ENCODE peak calls at places on chromosomes 13 and 19, in eight cellular contexts. B is IMR-90; F is NCI-H1417; P is adrenal gland; L is stimulated activated naive CD8-positive, alpha-beta T cell treated with anti-CD3 and anti-CD28 coated beads, Interleukin-15, amount 100 ng/mL, for 72 hours; U is brain microvascular endothelial cell; R is EH; X is activated CD4-positive, alpha-beta T cell treated with anti-CD3 and anti-CD28 coated beads, Interleukin-2, amount 50 U/mL, for 48 hours. V is an unnamed sample.

GRCh38 chr19:47111081-47111589 is 2.4 kb downstream of the ZC3H4 start:
- DNase-seq in B (no peak), F (peak; percentile 27), P (no peak), L (peak; percentile 50), U (no peak), R (peak; percentile 24), X (peak; percentile 55), V (no peak)

GRCh38 chr13:31056650-31057275 is 104.9 kb downstream of the HSPH1 start:
- DNase-seq in B (peak; percentile 35), F (no peak), P (no peak), L (no peak), U (no peak), R (peak; percentile 40), X (no peak), V (no peak)

GRCh38 chr13:89214115-89214514 is 1542.9 kb downstream of the SLITRK5 start:
- DNase-seq in B (no peak), F (no peak), P (no peak), L (no peak), U (no peak), R (no peak), X (no peak), V (no peak)

GRCh38 chr19:1245884-1246816 is 2.2 kb upstream of the MIDN start:
- DNase-seq in B (no peak), F (no peak), P (peak; percentile 78), L (no peak), U (no peak), R (no peak), X (no peak), V (peak; percentile 40)

GRCh38 chr19:2329162-2329505 is 650 bp downstream of the SPPL2B start:
- DNase-seq in B (no peak), F (no peak), P (no peak), L (no peak), U (no peak), R (no peak), X (no peak), V (no peak)

GRCh38 chr13:21986602-21987001 is 315.7 kb downstream of the FGF9 start:
- DNase-seq in B (peak; percentile 23), F (no peak), P (peak; percentile 15), L (no peak), U (no peak), R (no peak), X (no peak), V (no peak)

GRCh38 chr13:34734932-34735331 is 207.1 kb upstream of the NBEA start:
- DNase-seq in B (no peak), F (no peak), P (no peak), L (no peak), U (no peak), R (no peak), X (no peak), V (no peak)

GRCh38 chr13:97434417-97435296 is 688 bp downstream of the RAP2A start:
- DNase-seq in B (peak; percentile 20), F (peak; percentile 62), P (peak; percentile 46), L (peak; percentile 50), U (peak; percentile 34), R (peak; percentile 46), X (peak; percentile 22), V (peak; percentile 34)

GRCh38 chr19:16013851-16014840 is 62.1 kb upstream of the TPM4 start:
- DNase-seq in B (no peak), F (no peak), P (no peak), L (no peak), U (no peak), R (no peak), X (no peak), V (no peak)

GRCh38 chr19:20565321-20566018 is at the start of gene ZNF737:
- DNase-seq in B (peak; percentile 91), F (peak; percentile 96), P (peak; percentile 99), L (peak; percentile 93), U (peak; percentile 96), R (peak; percentile 93), X (peak; percentile 91), V (peak; percentile 95)

GRCh38 chr13:26198116-26198515 is 24.0 kb downstream of the RNF6 start:
- DNase-seq in B (no peak), F (no peak), P (no peak), L (no peak), U (no peak), R (no peak), X (no peak), V (no peak)

GRCh38 chr13:49669735-49670309 is 21.5 kb downstream of the EBPL start:
- DNase-seq in B (peak; percentile 81), F (peak; percentile 60), P (peak; percentile 73), L (no peak), U (peak; percentile 56), R (peak; percentile 78), X (peak; percentile 16), V (peak; percentile 64)

V was measured in WTC11.